ENCODE peak calls at places on chromosomes 2 and 18, in seven cellular contexts. One of them, this sample, is unnamed.

GRCh38 chr2:38602136-38602731 is 494 bp downstream of the HNRNPLL start:
- DNase-seq in stimulated activated CD8-positive, alpha-beta memory T cell treated with anti-CD3 and anti-CD28 coated beads, Interleukin-12 subunit alpha, Interleukin-12 subunit beta, amount 100 ng/mL, for 1 hour: peak
- DNase-seq in HT1080: no peak
- DNase-seq in occipital lobe: peak
- DNase-seq in HEK293T: no peak
- DNase-seq in HuH-7.5: no peak
- DNase-seq in HFF-Myc: no peak
- DNase-seq in this sample: peak

GRCh38 chr2:88826399-88826798 is 134.9 kb downstream of the RPIA start:
- DNase-seq in occipital lobe: no peak
- DNase-seq in HuH-7.5: no peak
- DNase-seq in stimulated activated CD8-positive, alpha-beta memory T cell treated with anti-CD3 and anti-CD28 coated beads, Interleukin-12 subunit alpha, Interleukin-12 subunit beta, amount 100 ng/mL, for 1 hour: no peak
- DNase-seq in HT1080: no peak
- DNase-seq in HFF-Myc: no peak
- DNase-seq in HEK293T: no peak
- DNase-seq in this sample: no peak

GRCh38 chr2:216236486-216236885 is 127.3 kb downstream of the XRCC5 start:
- DNase-seq in occipital lobe: no peak
- DNase-seq in HT1080: no peak
- DNase-seq in HFF-Myc: no peak
- DNase-seq in HuH-7.5: no peak
- DNase-seq in stimulated activated CD8-positive, alpha-beta memory T cell treated with anti-CD3 and anti-CD28 coated beads, Interleukin-12 subunit alpha, Interleukin-12 subunit beta, amount 100 ng/mL, for 1 hour: no peak
- DNase-seq in HEK293T: no peak
- DNase-seq in this sample: no peak

GRCh38 chr2:17252258-17252657 is 266.0 kb downstream of the RAD51AP2 start:
- DNase-seq in HuH-7.5: no peak
- DNase-seq in HFF-Myc: no peak
- DNase-seq in HEK293T: no peak
- DNase-seq in HT1080: no peak
- DNase-seq in stimulated activated CD8-positive, alpha-beta memory T cell treated with anti-CD3 and anti-CD28 coated beads, Interleukin-12 subunit alpha, Interleukin-12 subunit beta, amount 100 ng/mL, for 1 hour: no peak
- DNase-seq in occipital lobe: no peak
- DNase-seq in this sample: no peak

GRCh38 chr2:204226305-204226861 is 289.8 kb downstream of the ICOS start:
- DNase-seq in HEK293T: no peak
- DNase-seq in HT1080: no peak
- DNase-seq in HFF-Myc: no peak
- DNase-seq in HuH-7.5: no peak
- DNase-seq in stimulated activated CD8-positive, alpha-beta memory T cell treated with anti-CD3 and anti-CD28 coated beads, Interleukin-12 subunit alpha, Interleukin-12 subunit beta, amount 100 ng/mL, for 1 hour: no peak
- DNase-seq in occipital lobe: no peak
- DNase-seq in this sample: no peak

GRCh38 chr2:45170191-45170975 is 161.1 kb upstream of the SIX2 start:
- DNase-seq in stimulated activated CD8-positive, alpha-beta memory T cell treated with anti-CD3 and anti-CD28 coated beads, Interleukin-12 subunit alpha, Interleukin-12 subunit beta, amount 100 ng/mL, for 1 hour: no peak
- DNase-seq in HFF-Myc: no peak
- DNase-seq in occipital lobe: no peak
- DNase-seq in HT1080: no peak
- DNase-seq in HuH-7.5: peak
- DNase-seq in HEK293T: no peak
- DNase-seq in this sample: peak

GRCh38 chr2:113208995-113209868 is 35.5 kb downstream of the PSD4 start:
- DNase-seq in occipital lobe: no peak
- DNase-seq in HEK293T: no peak
- DNase-seq in HFF-Myc: no peak
- DNase-seq in stimulated activated CD8-positive, alpha-beta memory T cell treated with anti-CD3 and anti-CD28 coated beads, Interleukin-12 subunit alpha, Interleukin-12 subunit beta, amount 100 ng/mL, for 1 hour: no peak
- DNase-seq in HuH-7.5: no peak
- DNase-seq in HT1080: no peak
- DNase-seq in this sample: no peak

GRCh38 chr2:96527052-96527964 is 9.2 kb upstream of the ARID5A start:
- DNase-seq in HFF-Myc: no peak
- DNase-seq in HEK293T: no peak
- DNase-seq in stimulated activated CD8-positive, alpha-beta memory T cell treated with anti-CD3 and anti-CD28 coated beads, Interleukin-12 subunit alpha, Interleukin-12 subunit beta, amount 100 ng/mL, for 1 hour: peak
- DNase-seq in HuH-7.5: no peak
- DNase-seq in occipital lobe: no peak
- DNase-seq in HT1080: no peak
- DNase-seq in this sample: peak

GRCh38 chr2:207184768-207185167 is 19.0 kb upstream of the KLF7 start:
- DNase-seq in occipital lobe: no peak
- DNase-seq in HFF-Myc: no peak
- DNase-seq in HT1080: peak
- DNase-seq in HuH-7.5: no peak
- DNase-seq in stimulated activated CD8-positive, alpha-beta memory T cell treated with anti-CD3 and anti-CD28 coated beads, Interleukin-12 subunit alpha, Interleukin-12 subunit beta, amount 100 ng/mL, for 1 hour: no peak
- DNase-seq in HEK293T: no peak
- DNase-seq in this sample: no peak

GRCh38 chr2:240701736-240702639 is 10.3 kb downstream of the AQP12A start:
- DNase-seq in stimulated activated CD8-positive, alpha-beta memory T cell treated with anti-CD3 and anti-CD28 coated beads, Interleukin-12 subunit alpha, Interleukin-12 subunit beta, amount 100 ng/mL, for 1 hour: no peak
- DNase-seq in HFF-Myc: no peak
- DNase-seq in HEK293T: no peak
- DNase-seq in occipital lobe: no peak
- DNase-seq in HuH-7.5: no peak
- DNase-seq in HT1080: no peak
- DNase-seq in this sample: no peak

GRCh38 chr18:9249254-9249653 is 85.3 kb upstream of the TWSG1 start:
- DNase-seq in stimulated activated CD8-positive, alpha-beta memory T cell treated with anti-CD3 and anti-CD28 coated beads, Interleukin-12 subunit alpha, Interleukin-12 subunit beta, amount 100 ng/mL, for 1 hour: no peak
- DNase-seq in HuH-7.5: no peak
- DNase-seq in HT1080: no peak
- DNase-seq in occipital lobe: no peak
- DNase-seq in HEK293T: no peak
- DNase-seq in HFF-Myc: no peak
- DNase-seq in this sample: no peak

GRCh38 chr2:98347298-98348065 is 1.2 kb downstream of the CNGA3 start:
- DNase-seq in HFF-Myc: no peak
- DNase-seq in HEK293T: no peak
- DNase-seq in HuH-7.5: no peak
- DNase-seq in HT1080: no peak
- DNase-seq in stimulated activated CD8-positive, alpha-beta memory T cell treated with anti-CD3 and anti-CD28 coated beads, Interleukin-12 subunit alpha, Interleukin-12 subunit beta, amount 100 ng/mL, for 1 hour: no peak
- DNase-seq in occipital lobe: no peak
- DNase-seq in this sample: peak

GRCh38 chr2:1645761-1646476 is 98.4 kb downstream of the PXDN start:
- DNase-seq in stimulated activated CD8-positive, alpha-beta memory T cell treated with anti-CD3 and anti-CD28 coated beads, Interleukin-12 subunit alpha, Interleukin-12 subunit beta, amount 100 ng/mL, for 1 hour: no peak
- DNase-seq in HuH-7.5: no peak
- DNase-seq in HEK293T: no peak
- DNase-seq in HFF-Myc: no peak
- DNase-seq in occipital lobe: no peak
- DNase-seq in HT1080: no peak
- DNase-seq in this sample: no peak

GRCh38 chr2:74831693-74832530 is 2.0 kb upstream of the HK2 start:
- DNase-seq in occipital lobe: no peak
- DNase-seq in HEK293T: no peak
- DNase-seq in HT1080: peak
- DNase-seq in HuH-7.5: no peak
- DNase-seq in HFF-Myc: no peak
- DNase-seq in stimulated activated CD8-positive, alpha-beta memory T cell treated with anti-CD3 and anti-CD28 coated beads, Interleukin-12 subunit alpha, Interleukin-12 subunit beta, amount 100 ng/mL, for 1 hour: no peak
- DNase-seq in this sample: no peak

GRCh38 chr2:168348076-168348475 is 100.7 kb upstream of the STK39 start:
- DNase-seq in HuH-7.5: peak
- DNase-seq in HFF-Myc: peak
- DNase-seq in stimulated activated CD8-positive, alpha-beta memory T cell treated with anti-CD3 and anti-CD28 coated beads, Interleukin-12 subunit alpha, Interleukin-12 subunit beta, amount 100 ng/mL, for 1 hour: no peak
- DNase-seq in HEK293T: peak
- DNase-seq in occipital lobe: no peak
- DNase-seq in HT1080: peak
- DNase-seq in this sample: peak

GRCh38 chr2:63853527-63854310 is 12.0 kb downstream of the UGP2 start:
- DNase-seq in HFF-Myc: no peak
- DNase-seq in HT1080: no peak
- DNase-seq in HuH-7.5: no peak
- DNase-seq in HEK293T: no peak
- DNase-seq in occipital lobe: no peak
- DNase-seq in stimulated activated CD8-positive, alpha-beta memory T cell treated with anti-CD3 and anti-CD28 coated beads, Interleukin-12 subunit alpha, Interleukin-12 subunit beta, amount 100 ng/mL, for 1 hour: no peak
- DNase-seq in this sample: no peak

GRCh38 chr2:241350878-241351639 is 5.0 kb upstream of the FARP2 start:
- DNase-seq in occipital lobe: no peak
- DNase-seq in HT1080: no peak
- DNase-seq in HEK293T: no peak
- DNase-seq in stimulated activated CD8-positive, alpha-beta memory T cell treated with anti-CD3 and anti-CD28 coated beads, Interleukin-12 subunit alpha, Interleukin-12 subunit beta, amount 100 ng/mL, for 1 hour: no peak
- DNase-seq in HFF-Myc: no peak
- DNase-seq in HuH-7.5: no peak
- DNase-seq in this sample: no peak

GRCh38 chr2:215419769-215420470 is 15.9 kb downstream of the FN1 start:
- DNase-seq in occipital lobe: no peak
- DNase-seq in HT1080: no peak
- DNase-seq in stimulated activated CD8-positive, alpha-beta memory T cell treated with anti-CD3 and anti-CD28 coated beads, Interleukin-12 subunit alpha, Interleukin-12 subunit beta, amount 100 ng/mL, for 1 hour: no peak
- DNase-seq in HFF-Myc: no peak
- DNase-seq in HEK293T: no peak
- DNase-seq in HuH-7.5: no peak
- DNase-seq in this sample: no peak

GRCh38 chr2:88845772-88846661 is 154.5 kb downstream of the RPIA start:
- DNase-seq in occipital lobe: no peak
- DNase-seq in stimulated activated CD8-positive, alpha-beta memory T cell treated with anti-CD3 and anti-CD28 coated beads, Interleukin-12 subunit alpha, Interleukin-12 subunit beta, amount 100 ng/mL, for 1 hour: no peak
- DNase-seq in HFF-Myc: no peak
- DNase-seq in HT1080: no peak
- DNase-seq in HuH-7.5: no peak
- DNase-seq in HEK293T: no peak
- DNase-seq in this sample: no peak

GRCh38 chr18:32160547-32160946 is 29.3 kb upstream of the MEP1B start:
- DNase-seq in stimulated activated CD8-positive, alpha-beta memory T cell treated with anti-CD3 and anti-CD28 coated beads, Interleukin-12 subunit alpha, Interleukin-12 subunit beta, amount 100 ng/mL, for 1 hour: no peak
- DNase-seq in HT1080: no peak
- DNase-seq in HuH-7.5: no peak
- DNase-seq in HFF-Myc: no peak
- DNase-seq in occipital lobe: no peak
- DNase-seq in HEK293T: no peak
- DNase-seq in this sample: no peak

GRCh38 chr2:45709137-45709536 is 57.7 kb downstream of the PRKCE start:
- DNase-seq in occipital lobe: no peak
- DNase-seq in HEK293T: no peak
- DNase-seq in stimulated activated CD8-positive, alpha-beta memory T cell treated with anti-CD3 and anti-CD28 coated beads, Interleukin-12 subunit alpha, Interleukin-12 subunit beta, amount 100 ng/mL, for 1 hour: no peak
- DNase-seq in HuH-7.5: no peak
- DNase-seq in HFF-Myc: no peak
- DNase-seq in HT1080: no peak
- DNase-seq in this sample: no peak